ENCODE peak calls at places on chromosomes 3 and 15, in ten cellular contexts. S, D, U, A, W, M, Q, Z, X and B are unnamed samples.

GRCh38 chr3:182259579-182259978 is 533.7 kb upstream of the ATP11B start:
- DNase-seq in Q (no peak), A (no peak), S (no peak), M (peak), U (no peak), W (peak), X (no peak), Z (no peak), D (no peak), B (no peak)

GRCh38 chr3:188904670-188905069 is 267.1 kb upstream of the TPRG1 start:
- DNase-seq in A (no peak), X (no peak), Q (peak), S (no peak), W (no peak), U (no peak), M (peak), D (no peak), Z (peak), B (no peak)

GRCh38 chr15:59190291-59190690 is 16.4 kb upstream of the LDHAL6B start:
- DNase-seq in W (no peak), Q (no peak), Z (peak), U (no peak), S (no peak), D (no peak), A (no peak), M (no peak), X (no peak), B (no peak)

GRCh38 chr15:99268431-99268830 is 17.1 kb downstream of the LRRC28 start:
- DNase-seq in D (no peak), X (no peak), W (no peak), Q (no peak), S (no peak), M (no peak), U (no peak), A (no peak), Z (no peak), B (no peak)

GRCh38 chr3:53109190-53109589 is 21.0 kb downstream of the RFT1 start:
- DNase-seq in Q (no peak), M (no peak), U (no peak), W (no peak), A (peak), Z (peak), D (no peak), S (no peak), X (no peak), B (no peak)

GRCh38 chr3:80677796-80678195 is 910.0 kb upstream of the ROBO1 start:
- DNase-seq in M (no peak), Q (peak), Z (no peak), U (no peak), D (no peak), X (no peak), A (no peak), W (no peak), S (no peak), B (no peak)

GRCh38 chr3:51718547-51719412 is 11.9 kb downstream of the GRM2 start:
- DNase-seq in Q (peak), W (peak), M (peak), X (peak), Z (peak), A (no peak), U (no peak), S (peak), D (no peak), B (no peak)

GRCh38 chr3:38297947-38298711 is 16.0 kb downstream of the SLC22A14 start:
- DNase-seq in D (no peak), A (no peak), Q (peak), U (no peak), X (no peak), M (no peak), W (no peak), Z (peak), S (no peak), B (no peak)

GRCh38 chr15:68552773-68553172 is 26.0 kb upstream of the CORO2B start:
- DNase-seq in Z (peak), W (no peak), X (no peak), D (no peak), Q (no peak), A (no peak), U (peak), S (no peak), M (no peak), B (no peak)

GRCh38 chr15:36777941-36778340 is 198.5 kb downstream of the CDIN1 start:
- DNase-seq in S (no peak), Q (no peak), M (no peak), D (no peak), W (no peak), U (no peak), A (peak), X (no peak), Z (peak), B (no peak)

GRCh38 chr3:42189071-42189470 is 76.9 kb downstream of the CCK start:
- DNase-seq in X (peak), Q (no peak), W (peak), U (no peak), S (no peak), Z (no peak), M (no peak), A (no peak), D (no peak), B (no peak)

GRCh38 chr3:84946240-84946639 is 12.5 kb upstream of the CADM2 start:
- DNase-seq in X (no peak), W (no peak), U (no peak), Q (no peak), Z (no peak), A (no peak), M (peak), S (no peak), D (no peak), B (no peak)

DNA sequence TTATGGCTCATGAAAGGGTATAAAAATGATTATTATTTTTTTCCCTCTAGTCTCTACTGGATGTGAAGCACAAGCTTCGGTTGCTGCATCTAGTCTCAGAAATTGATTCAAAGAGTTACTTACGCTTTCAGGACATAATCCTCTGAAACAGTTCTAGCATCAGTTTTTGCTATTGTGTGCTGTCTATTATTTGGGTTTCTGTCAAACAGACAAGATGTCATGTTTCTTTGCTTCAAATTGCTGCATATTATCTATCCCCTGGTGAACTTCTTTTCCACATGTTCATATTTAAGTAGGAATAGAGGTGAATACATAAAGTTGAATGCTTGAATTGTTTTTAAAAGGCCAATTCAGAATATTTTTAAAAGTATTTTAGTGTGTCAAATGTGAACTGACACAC is 161.6 kb upstream of the GBE1 start:
- DNase-seq in D (no peak), U (no peak), S (no peak), M (no peak), A (no peak), Q (no peak), W (no peak), X (no peak), Z (no peak), B (no peak)
- H3K4me3 ChIP-seq in D (no peak), U (no peak), S (no peak), M (no peak), A (no peak), Q (no peak), W (no peak), X (no peak), Z (no peak), B (no peak)

DNA sequence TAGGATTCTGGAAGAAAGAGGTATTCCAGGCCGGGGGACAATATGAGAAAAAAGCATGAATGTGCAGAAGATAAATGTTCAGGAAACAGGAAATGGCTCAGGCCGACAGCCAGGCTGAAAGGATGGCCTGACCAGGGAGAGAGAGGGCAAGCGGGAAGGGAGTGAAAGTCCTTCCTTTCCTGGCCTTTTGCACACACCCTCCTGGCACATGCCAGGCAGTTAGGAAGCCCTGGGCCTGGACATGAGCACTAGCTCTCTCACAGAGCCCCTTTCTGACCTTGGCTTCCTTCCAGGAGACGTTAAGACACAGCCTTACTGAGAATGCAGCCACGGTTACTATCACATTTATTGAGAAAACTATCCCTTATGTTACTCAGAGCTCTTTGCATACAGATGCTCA is 39.7 kb upstream of the SMAD3 start:
- DNase-seq in X (peak), S (no peak), Q (peak), Z (peak), U (no peak), D (no peak), W (peak), M (no peak), A (no peak), B (no peak)
- H3K4me3 ChIP-seq in X (no peak), S (no peak), Q (no peak), Z (no peak), U (no peak), D (no peak), W (no peak), M (no peak), A (no peak), B (no peak)

GRCh38 chr3:66033241-66034138 is 5.2 kb downstream of the MAGI1 start:
- DNase-seq in W (no peak), D (no peak), A (no peak), Q (no peak), U (no peak), M (no peak), Z (peak), S (no peak), X (no peak), B (no peak)

GRCh38 chr3:66037986-66038369 is 740 bp downstream of the MAGI1 start:
- DNase-seq in A (no peak), Q (no peak), S (no peak), M (peak), X (peak), D (no peak), U (no peak), W (peak), Z (no peak), B (no peak)

GRCh38 chr3:66037330-66037985 is 1.3 kb downstream of the MAGI1 start:
- DNase-seq in Z (peak), Q (peak), S (no peak), X (peak), W (peak), D (no peak), U (peak), M (peak), A (no peak), B (peak)

GRCh38 chr3:66036586-66037061 is 2.1 kb downstream of the MAGI1 start:
- DNase-seq in Q (no peak), Z (no peak), M (peak), W (peak), X (peak), S (no peak), A (no peak), D (no peak), U (peak), B (no peak)

DNA sequence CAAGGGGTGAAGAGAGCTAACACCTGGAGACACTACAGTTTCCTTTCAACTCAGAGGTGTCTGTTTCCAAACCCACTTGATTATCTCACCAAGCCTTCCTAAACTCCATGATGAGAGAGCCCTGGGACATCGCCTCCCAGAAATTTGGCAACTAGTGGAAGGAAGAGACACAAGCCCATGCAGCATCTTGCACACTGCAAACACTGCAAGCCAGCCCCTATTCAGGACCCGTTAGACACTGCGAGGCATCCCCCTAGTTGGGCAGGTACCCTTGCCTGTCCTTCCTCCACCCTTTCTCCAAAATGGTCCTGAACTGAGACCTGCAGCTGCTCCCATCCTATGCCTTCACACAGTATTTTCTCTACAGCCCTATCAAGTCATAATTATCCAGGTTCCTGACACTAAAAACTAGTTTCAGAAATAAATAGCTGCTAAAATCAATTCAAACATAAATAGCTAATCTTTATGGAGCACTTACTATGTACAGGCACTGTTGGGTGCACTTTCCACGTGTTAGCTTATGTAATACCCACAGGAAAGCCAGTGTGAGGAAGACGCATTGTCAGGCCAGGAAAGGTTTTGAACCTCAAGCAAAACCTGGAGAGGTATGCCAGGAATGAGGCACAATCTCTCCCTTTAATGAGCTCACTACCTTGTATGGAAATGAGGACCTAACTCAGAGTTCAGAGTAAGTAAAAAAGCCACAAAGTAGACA is 2.8 kb downstream of the MAGI1 start:
- DNase-seq in A (no peak), U (no peak), D (no peak), X (no peak), W (no peak), Z (no peak), M (peak), S (no peak), Q (no peak), B (no peak)
- H3K4me3 ChIP-seq in A (peak), U (no peak), D (no peak), X (peak), W (no peak), Z (peak), M (peak), S (no peak), Q (peak), B (no peak)

GRCh38 chr3:111862974-111863373 is 3.9 kb downstream of the PHLDB2 start:
- DNase-seq in X (no peak), S (no peak), M (no peak), W (no peak), U (no peak), Z (no peak), D (no peak), A (no peak), Q (no peak), B (no peak)
- H3K4me3 ChIP-seq in X (peak), S (no peak), M (no peak), W (no peak), U (no peak), Z (no peak), D (no peak), A (peak), Q (no peak), B (no peak)

DNA sequence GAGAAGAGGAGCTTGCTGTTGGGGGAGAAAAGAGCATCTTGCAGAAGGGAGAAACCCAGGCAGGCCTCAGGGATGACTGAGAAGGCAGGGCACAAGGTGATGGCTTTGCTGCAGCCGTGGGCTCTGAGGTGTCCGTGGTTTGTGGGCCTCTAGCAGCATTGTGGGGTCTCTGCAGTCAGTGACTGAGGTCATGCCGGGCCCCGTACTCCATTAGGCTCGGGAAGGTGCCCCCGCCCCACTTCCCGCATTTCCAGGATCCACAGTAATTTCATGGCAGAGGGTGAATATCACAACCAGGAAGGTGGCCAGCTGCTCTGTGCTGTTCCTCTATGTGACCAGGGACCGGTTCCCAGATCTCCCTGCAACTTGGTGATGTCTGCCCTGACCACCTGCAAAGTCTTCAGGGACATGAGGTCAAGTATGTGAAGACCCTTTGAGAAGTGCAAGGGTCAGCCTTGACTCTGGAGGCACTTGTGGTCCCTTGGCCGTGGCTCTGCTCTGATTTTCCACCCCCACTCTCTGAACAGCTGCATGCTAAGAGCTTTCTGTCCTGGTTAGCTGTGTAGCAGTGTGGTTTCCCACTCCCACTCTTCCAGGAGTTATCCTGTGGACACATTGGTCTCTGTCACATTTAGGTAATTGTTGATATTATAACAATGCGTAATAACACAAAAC is 3.6 kb downstream of the KLF13 start:
- DNase-seq in S (no peak), U (no peak), X (no peak), A (no peak), Q (no peak), W (no peak), M (no peak), D (no peak), Z (no peak), B (no peak)
- H3K4me3 ChIP-seq in S (peak), U (peak), X (peak), A (no peak), Q (no peak), W (no peak), M (no peak), D (peak), Z (no peak), B (no peak)

GRCh38 chr15:41866872-41867579 is 26.8 kb downstream of the SPTBN5 start:
- DNase-seq in U (no peak), X (no peak), M (no peak), D (no peak), Z (no peak), A (no peak), W (no peak), Q (no peak), S (no peak), B (no peak)

GRCh38 chr15:41862515-41863116 is 24.0 kb downstream of the PLA2G4B start:
- DNase-seq in Z (no peak), Q (no peak), A (no peak), X (no peak), U (peak), M (no peak), W (no peak), D (no peak), S (no peak), B (peak)

GRCh38 chr15:41868321-41868720 is 25.5 kb downstream of the SPTBN5 start:
- DNase-seq in S (no peak), U (no peak), X (no peak), Q (no peak), Z (no peak), D (no peak), M (no peak), A (no peak), W (no peak), B (no peak)

GRCh38 chr15:41866263-41866703 is 27.6 kb downstream of the SPTBN5 start:
- DNase-seq in W (no peak), D (no peak), X (no peak), M (peak), S (no peak), Q (no peak), A (no peak), U (no peak), Z (no peak), B (no peak)

DNA sequence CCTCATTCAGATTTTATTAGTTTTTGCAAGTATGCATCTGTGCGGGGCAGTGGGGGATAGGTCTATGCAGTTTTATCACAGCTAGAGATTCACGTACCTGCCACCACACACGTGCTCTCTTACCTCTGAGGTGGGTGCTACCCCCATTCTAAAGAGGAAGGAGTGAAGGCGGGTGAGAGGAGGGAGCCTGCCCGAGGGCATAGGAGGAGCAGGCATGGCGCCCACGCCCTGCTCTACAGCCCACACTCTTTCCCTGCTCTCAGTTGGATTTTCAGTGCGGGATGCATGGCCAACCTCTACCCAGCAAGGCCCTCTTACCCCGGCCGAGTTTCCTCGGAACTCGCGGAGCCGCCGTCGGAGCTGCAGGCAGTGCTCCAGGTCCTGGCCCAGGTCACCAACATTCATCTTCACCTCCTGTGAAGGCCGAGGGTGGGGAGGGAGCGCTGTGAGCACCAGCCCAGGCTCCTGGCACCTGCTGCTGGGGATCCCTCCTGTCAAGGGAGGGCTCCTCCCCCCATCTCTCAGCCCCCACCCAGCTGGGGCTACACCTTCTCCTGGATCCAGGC is 26.9 kb downstream of the PLA2G4B start:
- DNase-seq in A (no peak), W (no peak), X (no peak), D (no peak), U (no peak), Z (no peak), M (no peak), S (no peak), Q (no peak), B (no peak)
- H3K4me3 ChIP-seq in A (no peak), W (no peak), X (no peak), D (no peak), U (no peak), Z (no peak), M (no peak), S (no peak), Q (no peak), B (no peak)